ENCODE peak calls at places on chromosomes 16 and 17, in eight cellular contexts. K, Y, D, F, X, G, S and H are unnamed samples.
A peak's percentile ranks its signal among the peaks of the same experiment; 100 is the strongest.

GRCh38 chr16:66182592-66182991 is 183.9 kb upstream of the CDH5 start:
- DNase-seq in Y (no peak), D (no peak), X (no peak), G (no peak), F (no peak), S (no peak), K (no peak), H (no peak)

GRCh38 chr17:39623356-39623950 is 3.3 kb upstream of the PPP1R1B start:
- DNase-seq in S (peak; percentile 58), G (peak; percentile 63), K (no peak), X (peak; percentile 92), D (no peak), F (peak; percentile 96), Y (peak; percentile 36), H (peak; percentile 78)

GRCh38 chr16:55943257-55943656 is 68.1 kb upstream of the CES5A start:
- DNase-seq in K (peak; percentile 11), S (no peak), F (no peak), D (no peak), G (no peak), X (no peak), Y (no peak), H (no peak)

GRCh38 chr17:66944365-66945203 is 19.9 kb upstream of the CACNG4 start:
- DNase-seq in D (no peak), F (no peak), K (no peak), X (no peak), S (peak; percentile 30), G (no peak), Y (peak; percentile 38), H (no peak)

GRCh38 chr17:80870401-80870800 is 121.2 kb upstream of the CHMP6 start:
- DNase-seq in X (peak; percentile 13), K (no peak), G (no peak), F (no peak), Y (no peak), S (no peak), D (no peak), H (no peak)

GRCh38 chr16:50458694-50459271 is 89.4 kb upstream of the NKD1 start:
- DNase-seq in D (no peak), F (peak; percentile 9), Y (no peak), K (no peak), G (no peak), S (no peak), X (peak; percentile 32), H (no peak)

GRCh38 chr16:66473654-66474519 is 46.8 kb downstream of the BEAN1 start:
- DNase-seq in X (no peak), D (no peak), K (no peak), S (no peak), F (peak; percentile 41), G (no peak), Y (no peak), H (no peak)

GRCh38 chr16:78906135-78906534 is 694.4 kb downstream of the MAF start:
- DNase-seq in Y (no peak), X (no peak), G (no peak), D (no peak), K (no peak), S (no peak), F (no peak), H (no peak)

GRCh38 chr16:30052671-30053372 is 12.7 kb upstream of the ALDOA start:
- DNase-seq in S (peak; percentile 90), G (peak; percentile 95), D (no peak), X (peak; percentile 97), K (no peak), Y (peak; percentile 88), F (peak; percentile 96), H (peak; percentile 95)

GRCh38 chr17:60630352-60630751 is 30.4 kb downstream of the PPM1D start:
- DNase-seq in D (no peak), K (no peak), X (no peak), G (no peak), Y (no peak), F (no peak), S (peak; percentile 25), H (no peak)

GRCh38 chr17:59423137-59423703 is 91.8 kb downstream of the YPEL2 start:
- DNase-seq in K (no peak), F (no peak), Y (peak; percentile 24), G (peak; percentile 39), D (no peak), S (peak; percentile 96), X (no peak), H (no peak)

GRCh38 chr17:72121164-72122001 is 563 bp downstream of the SOX9 start:
- DNase-seq in D (no peak), Y (peak; percentile 69), S (peak; percentile 32), G (peak; percentile 54), K (no peak), X (peak; percentile 61), F (peak; percentile 51), H (peak; percentile 85)

GRCh38 chr17:78351449-78352006 is 8.3 kb downstream of the SOCS3 start:
- DNase-seq in S (peak; percentile 100), X (peak; percentile 94), K (peak; percentile 96), D (peak; percentile 99), Y (peak; percentile 98), F (peak; percentile 92), G (no peak), H (no peak)

GRCh38 chr17:35342207-35342744 is 31.1 kb downstream of the SLFN11 start:
- DNase-seq in X (no peak), D (no peak), S (no peak), G (no peak), F (no peak), Y (no peak), K (no peak), H (no peak)

GRCh38 chr16:53129281-53130192 is 74.7 kb downstream of the CHD9 start:
- DNase-seq in G (peak; percentile 48), F (no peak), X (no peak), S (peak; percentile 71), Y (peak; percentile 81), K (no peak), D (no peak), H (peak; percentile 59)

GRCh38 chr16:4339909-4340308 is 11.2 kb downstream of the PAM16 start:
- DNase-seq in F (no peak), S (peak; percentile 47), G (peak; percentile 90), D (no peak), K (no peak), X (peak; percentile 68), Y (peak; percentile 52), H (no peak)

GRCh38 chr16:88407807-88408206 is 25.0 kb downstream of the ZNF469 start:
- DNase-seq in X (no peak), Y (no peak), F (no peak), S (no peak), D (no peak), G (no peak), K (no peak), H (no peak)

GRCh38 chr17:37131064-37131463 is 182.3 kb downstream of the AATF start:
- DNase-seq in Y (peak; percentile 53), F (no peak), K (no peak), G (no peak), X (no peak), S (no peak), D (no peak), H (no peak)

GRCh38 chr17:45953561-45953960 is 45.5 kb upstream of the STH start:
- DNase-seq in S (no peak), G (no peak), Y (no peak), K (no peak), X (no peak), F (no peak), D (no peak), H (no peak)

GRCh38 chr17:56779898-56780777 is 53.6 kb downstream of the C17orf67 start:
- DNase-seq in G (peak; percentile 76), F (peak; percentile 90), Y (peak; percentile 66), K (no peak), X (peak; percentile 91), D (no peak), S (peak; percentile 43), H (peak; percentile 92)
- H3K4me3 ChIP-seq in G (peak overlapping the region; percentile 34), F (no peak overlapping the region), Y (peak overlapping the region; percentile 28), K (peak overlapping the region; percentile 26), X (peak overlapping the region; percentile 53), D (peak overlapping the region; percentile 31), S (peak overlapping the region; percentile 35), H (peak overlapping the region; percentile 31)

DNA sequence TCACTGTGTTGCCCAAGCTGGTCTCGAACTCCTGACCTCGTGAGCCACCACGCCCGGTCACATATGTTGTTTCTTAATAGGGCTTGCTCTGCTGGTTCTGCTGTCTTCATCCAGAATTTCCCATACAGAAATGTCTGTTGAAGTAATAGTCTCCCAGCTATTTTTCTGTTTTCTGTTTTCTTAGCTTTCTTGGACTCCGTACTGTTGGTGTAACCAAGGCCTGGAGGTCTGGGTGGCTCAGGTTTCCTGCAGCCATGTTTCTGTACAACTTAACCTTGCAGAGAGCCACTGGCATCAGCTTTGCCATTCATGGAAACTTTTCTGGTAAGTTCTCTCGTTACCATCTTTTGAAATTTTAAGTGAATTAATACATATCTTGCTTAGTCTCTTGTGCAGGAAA is 2.8 kb downstream of the SF3B3 start:
- DNase-seq in Y (no peak), G (no peak), F (no peak), S (no peak), D (no peak), X (no peak), K (no peak), H (no peak)
- H3K4me3 ChIP-seq in Y (no peak overlapping the region), G (peak overlapping the region; percentile 67), F (no peak overlapping the region), S (peak overlapping the region; percentile 39), D (no peak overlapping the region), X (no peak overlapping the region), K (no peak overlapping the region), H (no peak overlapping the region)

GRCh38 chr17:9087921-9088320 is 66.6 kb downstream of the NTN1 start:
- DNase-seq in G (no peak), X (no peak), D (no peak), S (no peak), K (no peak), F (no peak), Y (no peak), H (no peak)

GRCh38 chr17:9095390-9095789 is 74.1 kb downstream of the NTN1 start:
- DNase-seq in Y (no peak), F (no peak), D (no peak), S (no peak), G (no peak), X (no peak), K (no peak), H (no peak)

GRCh38 chr17:9086577-9086976 is 65.3 kb downstream of the NTN1 start:
- DNase-seq in G (no peak), Y (no peak), F (no peak), K (no peak), D (no peak), S (no peak), X (no peak), H (no peak)

GRCh38 chr17:9090641-9091096 is 69.4 kb downstream of the NTN1 start:
- DNase-seq in K (no peak), D (no peak), F (no peak), X (no peak), Y (no peak), G (no peak), S (no peak), H (no peak)
- H3K4me3 ChIP-seq in K (no peak overlapping the region), D (no peak overlapping the region), F (no peak overlapping the region), X (no peak overlapping the region), Y (no peak overlapping the region), G (no peak overlapping the region), S (no peak overlapping the region), H (no peak overlapping the region)

GRCh38 chr16:31475949-31476304 is 4.0 kb downstream of the TGFB1I1 start:
- DNase-seq in K (no peak), Y (no peak), X (peak; percentile 75), D (no peak), F (peak; percentile 70), G (no peak), S (no peak), H (no peak)
- H3K4me3 ChIP-seq in K (no peak overlapping the region), Y (no peak overlapping the region), X (peak overlapping the region; percentile 63), D (no peak overlapping the region), F (peak overlapping the region; percentile 49), G (no peak overlapping the region), S (no peak overlapping the region), H (no peak overlapping the region)